ENCODE peak calls at places on chromosome X, in ten cellular contexts. L is ACHN; T is GM04504; M is stomach; O is tibial nerve; A is stimulated activated CD4-positive, alpha-beta T cell treated with anti-CD3 and anti-CD28 coated beads, Interleukin-4, amount 100 ng/mL, for 4 hours; G is effector memory CD4-positive, alpha-beta T cell; D is lower lobe of right lung; Z is GM23248; B is activated CD4-positive, alpha-beta T cell treated with anti-CD3 and anti-CD28 coated beads, Interleukin-2, amount 10 ng/mL, durations not matched to agents 7 days and 5 days. R is an unnamed sample.

GRCh38 chrX:77427586-77427985 is 19.6 kb upstream of the FGF16 start:
- DNase-seq in T (no peak), B (no peak), D (no peak), Z (peak; percentile 38), O (no peak), G (no peak), M (no peak), L (no peak), A (no peak), R (no peak)

GRCh38 chrX:43643201-43643600 is 12.9 kb upstream of the MAOA start:
- DNase-seq in D (no peak), B (no peak), L (no peak), O (no peak), A (no peak), Z (peak; percentile 9), T (no peak), M (no peak), G (no peak), R (no peak)

GRCh38 chrX:139213241-139213709 is 317.3 kb upstream of the F9 start:
- DNase-seq in B (no peak), A (no peak), O (no peak), D (no peak), L (no peak), M (no peak), G (no peak), Z (no peak), T (no peak), R (no peak)

GRCh38 chrX:108070891-108071290 is 20.5 kb downstream of the PSMD10 start:
- DNase-seq in B (no peak), D (no peak), L (no peak), T (no peak), Z (peak; percentile 60), O (no peak), M (no peak), G (no peak), A (no peak), R (no peak)

GRCh38 chrX:48737940-48738339 is 23.6 kb upstream of the GLOD5 start:
- DNase-seq in O (no peak), Z (peak; percentile 28), M (no peak), D (no peak), G (no peak), L (no peak), A (no peak), B (no peak), T (no peak), R (no peak)

GRCh38 chrX:155857561-155857960 is 23.6 kb upstream of the VAMP7 start:
- DNase-seq in G (no peak), O (no peak), M (no peak), L (no peak), B (no peak), A (no peak), Z (peak; percentile 18), D (no peak), T (no peak), R (no peak)

GRCh38 chrX:153469811-153470410 is 465 bp downstream of the HAUS7 start:
- DNase-seq in D (no peak), T (no peak), M (no peak), B (peak; percentile 53), Z (peak; percentile 66), L (peak; percentile 24), G (peak; percentile 2), A (peak; percentile 18), O (no peak), R (no peak)

GRCh38 chrX:130024127-130024526 is 41.7 kb downstream of the BCORL1 start:
- DNase-seq in M (peak; percentile 75), L (peak; percentile 65), T (peak; percentile 29), G (peak; percentile 74), A (peak; percentile 58), O (peak; percentile 70), Z (peak; percentile 75), D (peak; percentile 87), B (peak; percentile 85), R (peak; percentile 33)

GRCh38 chrX:135432453-135432852 is 10.7 kb downstream of the SMIM10L2A start:
- DNase-seq in T (no peak), L (no peak), A (no peak), D (no peak), M (no peak), Z (no peak), G (no peak), B (no peak), O (no peak), R (no peak)